ENCODE peak calls at places on chromosomes 12 and 14, in six cellular contexts. W is NCI-H1092, R is sciatic nerve, A is NCI-H146, X is uterus, K is GOT3. V is an unnamed sample.

GRCh38 chr12:110282956-110283817 is 2.1 kb downstream of the ATP2A2 start:
- DNase-seq in K (no peak), X (no peak), W (no peak), A (no peak), R (no peak), V (no peak)

GRCh38 chr12:15688202-15688736 is 100.9 kb downstream of the EPS8 start:
- DNase-seq in W (no peak), X (no peak), K (no peak), R (peak), A (no peak), V (peak)

GRCh38 chr14:101583709-101584048 is 22.4 kb downstream of the DIO3 start:
- DNase-seq in R (no peak), K (no peak), W (no peak), A (no peak), X (no peak), V (no peak)

GRCh38 chr12:121522962-121523361 is 57.9 kb downstream of the KDM2B start:
- DNase-seq in R (no peak), K (no peak), A (no peak), W (no peak), X (no peak), V (no peak)

GRCh38 chr12:58888131-58888783 is 32.0 kb downstream of the LRIG3 start:
- DNase-seq in W (peak), K (no peak), X (no peak), R (no peak), A (no peak), V (peak)

GRCh38 chr12:100753837-100754236 is 40.7 kb upstream of the ANO4 start:
- DNase-seq in W (peak), K (no peak), A (peak), R (no peak), X (no peak), V (no peak)

GRCh38 chr14:68924392-68925158 is 54.5 kb downstream of the ACTN1 start:
- DNase-seq in A (no peak), R (no peak), W (no peak), K (no peak), X (no peak), V (no peak)

GRCh38 chr12:113247123-113248045 is 26.1 kb downstream of the TPCN1 start:
- DNase-seq in W (no peak), A (no peak), X (no peak), R (no peak), K (no peak), V (no peak)

GRCh38 chr12:131507094-131507493 is 203.8 kb upstream of the SFSWAP start:
- DNase-seq in W (no peak), K (no peak), X (no peak), A (no peak), R (no peak), V (no peak)

GRCh38 chr12:7145671-7146070 is 15.5 kb downstream of the CLSTN3 start:
- DNase-seq in A (no peak), R (no peak), W (no peak), X (no peak), K (no peak), V (no peak)

GRCh38 chr14:92456215-92457017 is 57.2 kb upstream of the RIN3 start:
- DNase-seq in A (peak), X (peak), K (no peak), R (no peak), W (no peak), V (peak)

GRCh38 chr12:56995201-56995929 is 11.0 kb downstream of the ZBTB39 start:
- DNase-seq in W (no peak), A (no peak), X (no peak), K (no peak), R (no peak), V (no peak)

GRCh38 chr14:67536087-67536486 is 3.0 kb downstream of the PLEKHH1 start:
- DNase-seq in W (no peak), X (no peak), R (no peak), A (no peak), K (no peak), V (no peak)

GRCh38 chr12:52147367-52147972 is 44.3 kb downstream of the KRT80 start:
- DNase-seq in R (peak), A (no peak), X (peak), W (no peak), K (peak), V (peak)

GRCh38 chr14:24054646-24055045 is 2.8 kb downstream of the CARMIL3 start:
- DNase-seq in X (no peak), A (no peak), R (no peak), W (no peak), K (no peak), V (no peak)

GRCh38 chr12:120468271-120468845 is 1.2 kb downstream of the SRSF9 start:
- DNase-seq in K (no peak), X (no peak), R (peak), W (no peak), A (peak), V (peak)

GRCh38 chr12:13234045-13234641 is 37.6 kb downstream of the EMP1 start:
- DNase-seq in X (peak), K (no peak), W (no peak), A (no peak), R (peak), V (peak)

GRCh38 chr14:22131749-22132476 is 457.1 kb downstream of the DAD1 start:
- DNase-seq in R (no peak), X (no peak), K (no peak), W (no peak), A (no peak), V (peak)

GRCh38 chr14:35085441-35085840 is 36.3 kb downstream of the PPP2R3C start:
- DNase-seq in K (no peak), R (no peak), W (no peak), X (no peak), A (no peak), V (no peak)

GRCh38 chr14:84555493-84555892 is 974.5 kb upstream of the FLRT2 start:
- DNase-seq in A (no peak), W (no peak), R (no peak), K (no peak), X (no peak), V (no peak)

GRCh38 chr14:88895116-88895515 is 70.7 kb downstream of the TTC8 start:
- DNase-seq in A (peak), X (no peak), K (no peak), W (no peak), R (no peak), V (peak)

GRCh38 chr12:57735198-57735855 is 3.2 kb downstream of the AGAP2 start:
- DNase-seq in X (no peak), A (no peak), R (no peak), K (no peak), W (no peak), V (no peak)

GRCh38 chr14:92958373-92959188 is 35.6 kb downstream of the CHGA start:
- DNase-seq in X (no peak), A (no peak), R (no peak), K (no peak), W (peak), V (no peak)

GRCh38 chr14:34640826-34641225 is 10.9 kb upstream of the SNX6 start:
- DNase-seq in K (no peak), A (no peak), W (no peak), R (no peak), X (no peak), V (no peak)

GRCh38 chr14:74242055-74243042 is 3.1 kb downstream of the VSX2 start:
- DNase-seq in A (no peak), W (no peak), X (no peak), K (no peak), R (no peak), V (no peak)

GRCh38 chr12:132286912-132287311 is 42.5 kb downstream of the GALNT9 start:
- DNase-seq in W (no peak), R (no peak), K (no peak), A (no peak), X (no peak), V (peak)

GRCh38 chr12:45216297-45216982 is 545 bp downstream of the ANO6 start:
- DNase-seq in A (peak), X (peak), W (peak), R (peak), K (no peak), V (peak)

GRCh38 chr12:132186208-132186856 is 42.1 kb downstream of the NOC4L start:
- DNase-seq in K (no peak), W (no peak), R (no peak), X (no peak), A (no peak), V (no peak)

GRCh38 chr12:64192644-64193043 is 29.5 kb downstream of the KICS2 start:
- DNase-seq in W (no peak), X (no peak), K (no peak), A (no peak), R (no peak), V (no peak)

GRCh38 chr14:34340226-34340625 is 121.8 kb downstream of the SPTSSA start:
- DNase-seq in A (no peak), K (no peak), R (no peak), W (no peak), X (no peak), V (no peak)

GRCh38 chr12:111238075-111238734 is 130.7 kb downstream of the PHETA1 start:
- DNase-seq in R (no peak), X (no peak), A (no peak), W (no peak), K (no peak), V (no peak)

GRCh38 chr14:81221579-81222102 is 882 bp upstream of the GTF2A1 start:
- DNase-seq in W (no peak), K (no peak), A (peak), R (no peak), X (no peak), V (peak)

GRCh38 chr14:72013606-72014129 is 81.4 kb downstream of the RGS6 start:
- DNase-seq in X (no peak), R (no peak), K (no peak), A (no peak), W (no peak), V (no peak)

GRCh38 chr14:31025335-31026075 is at the start of gene AP4S1:
- DNase-seq in K (no peak), A (peak), W (peak), X (peak), R (peak), V (peak)

GRCh38 chr14:99730876-99731351 is 46.8 kb downstream of the CYP46A1 start:
- DNase-seq in A (no peak), R (peak), X (peak), K (no peak), W (no peak), V (no peak)

V was measured in fibroblast of pulmonary artery.